ENCODE peak calls at places on chromosomes 5 and 9, in eight cellular contexts. F is Caki2; G is M059J; E is GM12892; Z is posterior cingulate gyrus; A is 8988T; D is tibial nerve; J is activated CD8-positive, alpha-beta T cell treated with anti-CD3 and anti-CD28 coated beads, Interleukin-2, amount 10 ng/mL, durations not matched to agents 7 days and 5 days. Y is an unnamed sample.

GRCh38 chr9:111743275-111743674 is 51.5 kb downstream of the SHOC1 start:
- DNase-seq in F (peak), G (peak), E (no peak), Z (no peak), A (no peak), D (no peak), J (no peak), Y (no peak)

GRCh38 chr9:115691097-115691496 is 462.5 kb upstream of the PAPPA start:
- DNase-seq in F (peak), G (peak), E (no peak), Z (no peak), A (no peak), D (no peak), J (no peak), Y (no peak)

GRCh38 chr5:170338272-170338671 is 40.7 kb upstream of the LCP2 start:
- DNase-seq in F (no peak), G (no peak), E (no peak), Z (no peak), A (no peak), D (no peak), J (peak), Y (no peak)

GRCh38 chr9:72356019-72356653 is 8.9 kb downstream of the ZFAND5 start:
- DNase-seq in F (no peak), G (no peak), E (no peak), Z (no peak), A (no peak), D (no peak), J (no peak), Y (no peak)

GRCh38 chr5:65903581-65903980 is 22.8 kb upstream of the ERBIN start:
- DNase-seq in F (no peak), G (no peak), E (no peak), Z (no peak), A (no peak), D (no peak), J (no peak), Y (no peak)

GRCh38 chr9:126498331-126498730 is 115.4 kb upstream of the LMX1B start:
- DNase-seq in F (no peak), G (no peak), E (no peak), Z (no peak), A (no peak), D (no peak), J (no peak), Y (no peak)

GRCh38 chr5:157266286-157267007 is 524 bp downstream of the CYFIP2 start:
- DNase-seq in F (peak), G (no peak), E (peak), Z (no peak), A (peak), D (no peak), J (peak), Y (peak)

GRCh38 chr9:134800791-134801339 is 79.7 kb upstream of the FCN2 start:
- DNase-seq in F (no peak), G (peak), E (no peak), Z (peak), A (no peak), D (no peak), J (no peak), Y (no peak)

GRCh38 chr9:137396227-137396626 is 26.7 kb downstream of the EXD3 start:
- DNase-seq in F (no peak), G (no peak), E (no peak), Z (no peak), A (peak), D (no peak), J (no peak), Y (no peak)

GRCh38 chr9:125126019-125126746 is 17.1 kb downstream of the SCAI start:
- DNase-seq in F (peak), G (peak), E (peak), Z (peak), A (no peak), D (peak), J (peak), Y (no peak)

GRCh38 chr5:141757402-141757801 is 75.4 kb upstream of the ARAP3 start:
- DNase-seq in F (peak), G (peak), E (no peak), Z (no peak), A (peak), D (no peak), J (no peak), Y (peak)

GRCh38 chr5:77873239-77873638 is 97.1 kb upstream of the TBCA start:
- DNase-seq in F (no peak), G (no peak), E (no peak), Z (no peak), A (no peak), D (no peak), J (no peak), Y (no peak)

GRCh38 chr9:130217838-130218237 is 45.6 kb downstream of the NCS1 start:
- DNase-seq in F (no peak), G (no peak), E (no peak), Z (no peak), A (no peak), D (no peak), J (no peak), Y (no peak)

GRCh38 chr5:80960531-80961375 is 590 bp downstream of the RASGRF2 start:
- DNase-seq in F (peak), G (peak), E (peak), Z (peak), A (peak), D (no peak), J (peak), Y (no peak)

GRCh38 chr5:59143926-59144333 is 561.1 kb downstream of the RAB3C start:
- DNase-seq in F (no peak), G (no peak), E (no peak), Z (no peak), A (no peak), D (no peak), J (no peak), Y (no peak)

GRCh38 chr9:89453452-89453851 is 44.5 kb downstream of the SEMA4D start:
- DNase-seq in F (no peak), G (no peak), E (no peak), Z (peak), A (no peak), D (no peak), J (no peak), Y (no peak)

GRCh38 chr9:111038336-111039202 is at the start of gene LPAR1:
- DNase-seq in F (peak), G (peak), E (peak), Z (peak), A (no peak), D (peak), J (no peak), Y (no peak)

GRCh38 chr5:37716405-37716804 is 123.4 kb downstream of the GDNF start:
- DNase-seq in F (no peak), G (no peak), E (no peak), Z (no peak), A (no peak), D (no peak), J (no peak), Y (no peak)

GRCh38 chr9:95211028-95211427 is 106.5 kb downstream of the FANCC start:
- DNase-seq in F (no peak), G (no peak), E (no peak), Z (no peak), A (no peak), D (no peak), J (no peak), Y (no peak)

GRCh38 chr5:158848634-158849033 is 251.1 kb downstream of the EBF1 start:
- DNase-seq in F (no peak), G (no peak), E (no peak), Z (no peak), A (no peak), D (no peak), J (no peak), Y (no peak)

GRCh38 chr5:88610586-88610985 is 272.4 kb downstream of the MEF2C start:
- DNase-seq in F (no peak), G (no peak), E (no peak), Z (no peak), A (no peak), D (no peak), J (no peak), Y (no peak)

GRCh38 chr9:33374634-33375237 is 27.6 kb downstream of the AQP7 start:
- DNase-seq in F (peak), G (peak), E (peak), Z (peak), A (peak), D (peak), J (peak), Y (peak)

GRCh38 chr9:92422611-92423010 is 1.7 kb downstream of the OMD start:
- DNase-seq in F (no peak), G (no peak), E (no peak), Z (no peak), A (no peak), D (no peak), J (no peak), Y (no peak)

GRCh38 chr5:172749881-172750608 is 20.9 kb downstream of the DUSP1 start:
- DNase-seq in F (no peak), G (peak), E (no peak), Z (no peak), A (no peak), D (no peak), J (no peak), Y (no peak)

GRCh38 chr5:32042571-32042970 is 131.5 kb downstream of the GOLPH3 start:
- DNase-seq in F (peak), G (peak), E (no peak), Z (no peak), A (no peak), D (no peak), J (no peak), Y (peak)

GRCh38 chr5:21806271-21806670 is 1046.9 kb downstream of the CDH12 start:
- DNase-seq in F (no peak), G (no peak), E (no peak), Z (no peak), A (no peak), D (no peak), J (no peak), Y (no peak)

GRCh38 chr5:158970569-158971014 is 129.1 kb downstream of the EBF1 start:
- DNase-seq in F (no peak), G (peak), E (no peak), Z (no peak), A (no peak), D (no peak), J (no peak), Y (no peak)

GRCh38 chr5:95901676-95902646 is 59.7 kb downstream of the ELL2 start:
- DNase-seq in F (peak), G (peak), E (no peak), Z (no peak), A (no peak), D (no peak), J (no peak), Y (no peak)

GRCh38 chr9:115672477-115673316 is 480.9 kb upstream of the PAPPA start:
- DNase-seq in F (peak), G (peak), E (no peak), Z (no peak), A (no peak), D (no peak), J (no peak), Y (no peak)

GRCh38 chr5:151730381-151730780 is 28.1 kb downstream of the ATOX1 start:
- DNase-seq in F (no peak), G (no peak), E (no peak), Z (no peak), A (no peak), D (no peak), J (no peak), Y (no peak)

Y was measured in T47D.